ENCODE peak calls at places on chromosome 14, in five cellular contexts. H is transverse colon, K is choroid plexus epithelial cell, C is tibial nerve, R is AG10803. Q is an unnamed sample.

GRCh38 chr14:24241829-24242443 is 487 bp downstream of the TINF2 start:
- DNase-seq in C (peak; percentile 83), R (peak; percentile 89), H (peak; percentile 95), K (peak; percentile 94), Q (peak; percentile 90)

GRCh38 chr14:34425095-34425851 is 36.8 kb downstream of the SPTSSA start:
- DNase-seq in K (no peak), C (no peak), R (no peak), H (peak; percentile 24), Q (no peak)

GRCh38 chr14:90522585-90523191 is 125.9 kb downstream of the CALM1 start:
- DNase-seq in K (peak; percentile 24), C (no peak), R (no peak), H (peak; percentile 49), Q (peak; percentile 22)

GRCh38 chr14:92939699-92940098 is 16.7 kb downstream of the CHGA start:
- DNase-seq in H (no peak), R (no peak), K (no peak), C (no peak), Q (no peak)

GRCh38 chr14:73861060-73861459 is 9.4 kb downstream of the PTGR2 start:
- DNase-seq in C (no peak), R (no peak), K (no peak), H (no peak), Q (no peak)

GRCh38 chr14:47675239-47675488 is 241 bp downstream of the MDGA2 start:
- DNase-seq in K (peak; percentile 1), H (no peak), C (no peak), R (no peak), Q (no peak)

GRCh38 chr14:57492859-57493258 is 798 bp downstream of the CCDC198 start:
- DNase-seq in H (no peak), C (no peak), R (peak; percentile 78), K (peak; percentile 49), Q (peak; percentile 59)

GRCh38 chr14:96567289-96567899 is 65.2 kb downstream of the PAPOLA start:
- DNase-seq in K (peak; percentile 66), H (no peak), R (peak; percentile 45), C (no peak), Q (peak; percentile 62)

GRCh38 chr14:95272057-95272456 is 47.7 kb downstream of the CLMN start:
- DNase-seq in H (no peak), K (no peak), R (no peak), C (no peak), Q (no peak)

GRCh38 chr14:68556253-68556652 is 236.6 kb downstream of the ZFP36L1 start:
- DNase-seq in K (no peak), C (no peak), R (no peak), H (no peak), Q (no peak)

GRCh38 chr14:60183724-60184596 is 18.8 kb upstream of the DHRS7 start:
- DNase-seq in H (no peak), R (peak; percentile 71), C (peak; percentile 55), K (peak; percentile 87), Q (peak; percentile 89)

GRCh38 chr14:74793506-74794155 is 30.5 kb downstream of the YLPM1 start:
- DNase-seq in H (no peak), C (peak; percentile 12), R (peak; percentile 17), K (peak; percentile 36), Q (peak; percentile 36)

GRCh38 chr14:93035917-93036651 is 79.6 kb downstream of the ITPK1 start:
- DNase-seq in K (peak; percentile 33), C (no peak), H (no peak), R (peak; percentile 44), Q (peak; percentile 22)

GRCh38 chr14:57066887-57067513 is 201.7 kb downstream of the EXOC5 start:
- DNase-seq in C (no peak), K (peak; percentile 36), R (no peak), H (peak; percentile 54), Q (peak; percentile 2)

GRCh38 chr14:87034680-87035079 is 958.3 kb downstream of the GALC start:
- DNase-seq in H (no peak), C (no peak), R (no peak), K (no peak), Q (no peak)

GRCh38 chr14:95220663-95221231 is 63.4 kb upstream of the DICER1 start:
- DNase-seq in K (peak; percentile 90), H (no peak), C (no peak), R (peak; percentile 59), Q (peak; percentile 32)

GRCh38 chr14:62655161-62655560 is 390.1 kb downstream of the KCNH5 start:
- DNase-seq in C (no peak), R (no peak), H (no peak), K (no peak), Q (no peak)

GRCh38 chr14:61471297-61471980 is 150.1 kb downstream of the PRKCH start:
- DNase-seq in H (no peak), K (peak; percentile 67), R (no peak), C (no peak), Q (no peak)

GRCh38 chr14:75040959-75041358 is 10.3 kb downstream of the MLH3 start:
- DNase-seq in H (no peak), C (no peak), R (no peak), K (no peak), Q (no peak)

GRCh38 chr14:51539571-51540037 is 112.1 kb upstream of the FRMD6 start:
- DNase-seq in K (peak; percentile 87), R (peak; percentile 91), C (no peak), H (no peak), Q (peak; percentile 87)

GRCh38 chr14:44369401-44370123 is 137.5 kb downstream of the FSCB start:
- DNase-seq in K (no peak), R (no peak), H (no peak), C (no peak), Q (peak; percentile 9)
- TF ChIP-seq CTCF in K (no peak), R (no peak), H (peak; percentile 13), C (no peak), Q (no peak)

GRCh38 chr14:28767851-28768548 is 1.4 kb downstream of the FOXG1 start:
- DNase-seq in H (no peak), C (no peak), R (no peak), K (no peak), Q (no peak)

GRCh38 chr14:28765907-28766504 is 581 bp upstream of the FOXG1 start:
- DNase-seq in R (no peak), K (no peak), H (no peak), C (no peak), Q (no peak)

GRCh38 chr14:28765169-28765906 is 1.2 kb upstream of the FOXG1 start:
- DNase-seq in K (no peak), H (no peak), R (no peak), C (no peak), Q (no peak)

GRCh38 chr14:28767239-28767850 is 758 bp downstream of the FOXG1 start:
- DNase-seq in H (no peak), C (no peak), R (no peak), K (no peak), Q (no peak)

DNA sequence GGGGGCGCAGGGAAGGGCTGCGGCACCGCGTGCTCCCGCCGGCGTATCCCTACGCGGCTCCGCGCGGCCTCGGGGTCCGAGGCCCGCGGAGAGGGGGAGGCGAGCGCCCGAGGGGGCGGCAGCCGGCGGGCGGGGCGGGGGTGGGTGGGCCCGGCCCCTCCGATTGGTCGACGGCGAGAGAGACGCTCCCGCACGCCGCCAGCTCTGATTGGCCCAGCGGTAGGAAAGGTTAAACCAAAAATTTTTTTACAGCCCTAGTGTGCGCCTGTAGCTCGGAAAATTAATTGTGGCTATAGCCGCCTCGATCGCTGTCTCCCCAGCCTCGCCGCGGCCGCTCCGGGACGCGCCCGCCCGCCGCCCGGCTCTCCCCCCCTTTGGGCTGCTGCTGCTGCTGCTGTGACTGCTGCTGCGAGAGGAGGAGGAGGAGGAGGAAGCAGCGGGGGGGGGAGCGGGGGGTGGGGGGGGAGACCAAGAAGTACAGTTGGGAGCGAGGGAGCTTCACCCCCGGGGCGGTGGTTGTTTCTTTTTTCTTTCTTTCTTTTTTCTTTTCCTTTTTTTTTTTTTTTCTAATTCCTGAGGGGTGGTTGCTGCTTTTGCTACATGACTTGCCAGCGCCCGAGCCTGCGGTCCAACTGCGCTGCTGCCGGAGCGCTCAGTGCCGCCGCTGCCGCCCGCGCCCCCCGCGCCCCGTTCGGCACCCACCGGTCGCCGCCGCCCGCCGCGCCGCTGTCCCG is at the start of gene FOXG1:
- DNase-seq in C (no peak), K (no peak), R (peak; percentile 44), H (no peak), Q (peak; percentile 43)
- H3K4me3 ChIP-seq in C (peak within 1 kb of the TSS; percentile 50), K (peak within 1 kb of the TSS; percentile 4), R (peak within 1 kb of the TSS; percentile 43), H (no peak within 1 kb of the TSS), Q (peak within 1 kb of the TSS; percentile 51)

DNA sequence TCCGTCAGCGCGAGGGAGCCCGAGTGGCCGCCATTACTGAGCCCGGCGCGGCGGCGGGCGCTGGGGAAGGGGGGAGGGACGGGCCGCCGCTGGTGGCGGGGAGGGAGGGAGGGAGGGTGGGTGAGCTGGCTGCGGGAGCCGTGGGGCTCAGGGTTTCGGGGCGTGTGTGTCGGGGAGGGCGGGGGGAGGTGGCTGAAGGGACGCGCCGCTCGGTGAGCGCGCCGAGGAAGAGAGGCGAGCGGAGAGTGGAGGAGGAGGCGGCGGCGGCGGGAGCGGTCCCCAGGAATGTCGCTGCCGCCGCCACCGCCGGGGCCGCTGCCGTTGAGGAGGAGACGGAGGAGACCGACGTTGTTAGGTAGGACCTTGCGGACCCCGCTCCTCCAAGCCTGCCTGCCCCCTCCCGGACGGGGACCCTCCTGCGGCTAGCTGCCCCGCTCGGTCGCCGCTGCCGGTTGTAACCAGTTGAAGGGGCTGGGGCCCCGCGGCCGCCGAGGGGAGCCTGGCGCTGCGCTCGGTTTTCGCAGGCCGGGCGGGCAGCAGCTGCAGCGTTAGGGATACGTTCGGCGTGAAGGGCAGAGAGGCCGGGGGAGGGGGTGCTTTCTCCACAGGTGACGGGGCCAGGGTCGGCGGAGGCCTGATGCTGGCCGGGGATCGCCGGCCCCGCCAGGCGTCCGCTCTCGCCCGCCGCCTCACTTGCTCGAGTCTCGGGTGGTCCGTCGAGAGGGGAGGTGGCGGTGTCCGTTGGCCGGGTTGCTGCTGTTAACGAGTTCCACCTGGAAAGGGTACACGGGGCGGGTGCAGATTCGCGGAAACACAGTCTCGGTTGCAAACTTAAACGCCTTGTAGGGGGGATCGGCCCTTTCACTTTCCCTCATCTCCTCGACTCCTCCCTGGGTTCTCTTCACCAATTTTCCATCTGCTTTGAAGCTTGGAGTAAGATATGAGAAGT is at the start of gene ARHGAP5:
- DNase-seq in K (peak; percentile 47), R (no peak), H (peak; percentile 51), C (no peak), Q (peak; percentile 15)
- TF ChIP-seq CTCF in K (peak; percentile 13), R (no peak), H (peak; percentile 44), C (peak; percentile 15), Q (peak; percentile 16)

DNA sequence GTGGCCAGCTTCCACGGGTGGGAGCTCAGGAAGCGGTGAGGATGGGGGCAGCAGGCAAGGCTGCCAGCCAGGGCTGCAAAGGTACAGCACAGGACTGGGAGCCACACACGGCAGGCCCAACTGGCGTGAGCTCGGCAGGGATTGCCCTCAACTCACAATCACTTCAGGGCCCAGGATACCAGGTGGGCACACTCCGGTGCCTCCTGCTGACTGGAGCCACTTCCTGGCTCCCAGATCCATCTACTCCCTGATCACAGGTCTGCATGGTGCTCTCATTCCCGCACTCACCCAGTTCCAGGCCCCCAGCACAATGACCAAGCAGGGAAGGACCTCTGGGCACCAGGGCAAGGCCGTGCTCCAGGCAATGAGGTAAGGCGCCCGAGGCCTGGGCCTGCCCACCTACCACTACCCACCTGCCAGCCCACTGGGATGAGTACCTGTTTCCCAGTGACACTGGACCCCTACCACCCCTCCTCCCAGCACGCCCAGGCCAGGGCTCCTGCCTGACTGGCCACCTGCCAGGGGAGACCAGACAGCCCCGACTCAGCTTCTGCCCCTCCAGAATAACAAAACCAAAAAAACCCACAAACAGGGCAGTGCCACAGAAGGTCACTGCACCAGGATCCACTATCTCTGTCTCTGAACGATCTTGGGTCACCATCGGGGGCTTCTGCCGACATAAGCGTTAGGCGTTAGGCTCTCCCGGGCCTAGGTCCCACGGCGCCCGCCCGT is 1.8 kb downstream of the JAG2 start:
- DNase-seq in H (no peak), R (no peak), C (no peak), K (no peak), Q (no peak)
- H3K4me3 ChIP-seq in H (no peak overlapping the region), R (no peak overlapping the region), C (peak overlapping the region; percentile 52), K (no peak overlapping the region), Q (no peak overlapping the region)